ENCODE peak calls at places on chromosomes 16 and 17, in six cellular contexts. S, F, I, P, L and O are unnamed samples.

GRCh38 chr17:18043491-18043890 is 4.3 kb downstream of the GID4 start:
- DNase-seq in S (no peak), F (no peak), I (no peak), P (no peak), L (no peak), O (no peak)

GRCh38 chr17:57892146-57892819 is 42.4 kb upstream of the MRPS23 start:
- DNase-seq in S (peak; percentile 95), F (peak; percentile 82), I (no peak), P (peak; percentile 88), L (peak; percentile 56), O (peak; percentile 91)

GRCh38 chr17:81069084-81069645 is 34.2 kb downstream of the BAIAP2 start:
- DNase-seq in S (no peak), F (no peak), I (no peak), P (no peak), L (no peak), O (no peak)

GRCh38 chr17:75872434-75873351 is 5.7 kb downstream of the TRIM47 start:
- DNase-seq in S (peak; percentile 78), F (no peak), I (peak; percentile 86), P (no peak), L (peak; percentile 41), O (no peak)

GRCh38 chr17:75010683-75011406 is 1.6 kb upstream of the MRPL58 start:
- DNase-seq in S (peak; percentile 61), F (no peak), I (peak; percentile 79), P (peak; percentile 16), L (no peak), O (no peak)

GRCh38 chr16:27531186-27531585 is 18.5 kb downstream of the GTF3C1 start:
- DNase-seq in S (no peak), F (no peak), I (no peak), P (no peak), L (no peak), O (no peak)

GRCh38 chr16:31708348-31708747 is 165.3 kb upstream of the ZNF267 start:
- DNase-seq in S (no peak), F (no peak), I (no peak), P (no peak), L (no peak), O (no peak)

GRCh38 chr17:3860939-3861338 is 14.9 kb upstream of the NCBP3 start:
- DNase-seq in S (no peak), F (no peak), I (no peak), P (no peak), L (no peak), O (no peak)

GRCh38 chr16:75011634-75012307 is 12.9 kb downstream of the ZNRF1 start:
- DNase-seq in S (no peak), F (peak; percentile 92), I (peak; percentile 97), P (peak; percentile 60), L (no peak), O (no peak)

GRCh38 chr16:88971371-88972097 is 5.5 kb downstream of the CBFA2T3 start:
- DNase-seq in S (no peak), F (peak; percentile 96), I (no peak), P (peak; percentile 84), L (no peak), O (no peak)

GRCh38 chr17:77498056-77498785 is 357.5 kb downstream of the SEC14L1 start:
- DNase-seq in S (no peak), F (no peak), I (no peak), P (no peak), L (no peak), O (no peak)

GRCh38 chr17:74748529-74749261 is at the start of gene NHERF1:
- DNase-seq in S (peak; percentile 98), F (peak; percentile 95), I (peak; percentile 93), P (peak; percentile 99), L (peak; percentile 83), O (peak; percentile 94)

GRCh38 chr16:4309833-4310266 is 6.0 kb upstream of the GLIS2 start:
- DNase-seq in S (peak; percentile 77), F (peak; percentile 81), I (no peak), P (no peak), L (peak; percentile 39), O (peak; percentile 70)

GRCh38 chr16:85390511-85391174 is 222.5 kb upstream of the GSE1 start:
- DNase-seq in S (peak; percentile 84), F (no peak), I (peak; percentile 89), P (no peak), L (no peak), O (no peak)

GRCh38 chr16:73071131-73071940 is 23.4 kb upstream of the ZFHX3 start:
- DNase-seq in S (peak; percentile 73), F (no peak), I (no peak), P (no peak), L (no peak), O (peak; percentile 30)

GRCh38 chr16:2237076-2237551 is 870 bp downstream of the DNASE1L2 start:
- DNase-seq in S (no peak), F (no peak), I (no peak), P (no peak), L (no peak), O (no peak)

GRCh38 chr17:63972796-63973195 is at the start of gene SCN4A:
- DNase-seq in S (no peak), F (no peak), I (no peak), P (no peak), L (no peak), O (no peak)

GRCh38 chr16:15032547-15033308 is 23.1 kb downstream of the NTAN1 start:
- DNase-seq in S (no peak), F (no peak), I (no peak), P (no peak), L (no peak), O (no peak)

GRCh38 chr16:77788196-77789084 is at the start of gene VAT1L:
- DNase-seq in S (peak; percentile 35), F (peak; percentile 16), I (peak; percentile 51), P (peak; percentile 52), L (no peak), O (no peak)

GRCh38 chr17:69175812-69176517 is 34.3 kb upstream of the ABCA6 start:
- DNase-seq in S (no peak), F (no peak), I (peak; percentile 87), P (no peak), L (no peak), O (no peak)

GRCh38 chr17:42740699-42741098 is 4.1 kb downstream of the EZH1 start:
- DNase-seq in S (no peak), F (no peak), I (no peak), P (no peak), L (no peak), O (no peak)

GRCh38 chr16:87143661-87144121 is 173.5 kb downstream of the C16orf95 start:
- DNase-seq in S (no peak), F (no peak), I (no peak), P (no peak), L (no peak), O (no peak)

GRCh38 chr17:17021194-17021863 is 20.9 kb upstream of the MPRIP start:
- DNase-seq in S (peak; percentile 51), F (no peak), I (no peak), P (no peak), L (no peak), O (no peak)

GRCh38 chr17:11506635-11507034 is 91.6 kb upstream of the DNAH9 start:
- DNase-seq in S (no peak), F (peak; percentile 3), I (no peak), P (no peak), L (no peak), O (peak; percentile 56)

GRCh38 chr16:81005644-81006471 is 827 bp downstream of the CMC2 start:
- DNase-seq in S (peak; percentile 33), F (no peak), I (peak; percentile 15), P (no peak), L (no peak), O (peak; percentile 12)

GRCh38 chr16:28473714-28474265 is 1.7 kb upstream of the NPIPB7 start:
- DNase-seq in S (no peak), F (peak; percentile 57), I (no peak), P (peak; percentile 39), L (no peak), O (no peak)

GRCh38 chr16:21235199-21235585 is 1.7 kb downstream of the ANKS4B start:
- DNase-seq in S (no peak), F (no peak), I (no peak), P (no peak), L (no peak), O (no peak)

GRCh38 chr16:86041807-86042206 is 142.8 kb downstream of the IRF8 start:
- DNase-seq in S (no peak), F (no peak), I (no peak), P (no peak), L (no peak), O (no peak)

GRCh38 chr17:57669671-57670529 is 75.2 kb downstream of the CCDC182 start:
- DNase-seq in S (no peak), F (no peak), I (no peak), P (peak; percentile 8), L (no peak), O (no peak)

GRCh38 chr16:57795431-57795878 is 6.8 kb downstream of the KIFC3 start:
- DNase-seq in S (no peak), F (peak; percentile 70), I (peak; percentile 71), P (peak; percentile 79), L (no peak), O (no peak)
- TF ChIP-seq CTCF in S (no peak), F (peak; percentile 46), I (peak; percentile 37), P (peak; percentile 57), L (no peak), O (peak; percentile 51)

GRCh38 chr17:45666046-45666600 is 118.0 kb upstream of the CRHR1 start:
- DNase-seq in S (no peak), F (no peak), I (no peak), P (no peak), L (no peak), O (no peak)
- TF ChIP-seq CTCF in S (no peak), F (no peak), I (no peak), P (no peak), L (no peak), O (no peak)

GRCh38 chr17:5809580-5810188 is 225.4 kb upstream of the NLRP1 start:
- DNase-seq in S (no peak), F (no peak), I (no peak), P (no peak), L (no peak), O (no peak)
- TF ChIP-seq CTCF in S (no peak), F (no peak), I (no peak), P (no peak), L (no peak), O (no peak)

DNA sequence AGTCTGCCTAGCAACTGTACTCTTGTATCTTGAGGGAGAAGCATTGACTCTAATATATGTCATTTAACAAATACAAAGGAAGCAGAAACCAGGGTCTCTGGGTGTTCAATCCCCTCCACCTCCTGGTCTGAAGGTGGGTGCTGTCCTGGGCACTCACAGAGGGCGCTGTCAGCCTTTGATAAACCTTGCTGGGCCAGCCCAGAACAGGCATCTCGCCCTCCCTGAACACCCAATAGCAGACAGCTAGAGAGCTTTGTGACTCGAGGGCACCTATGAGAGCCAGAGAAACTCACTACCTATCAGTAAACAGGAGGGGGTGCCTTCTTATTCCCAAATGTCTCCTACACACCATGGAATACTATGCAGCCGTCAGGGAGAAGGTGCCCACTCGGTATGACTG is 6.4 kb upstream of the PIPOX start:
- DNase-seq in S (no peak), F (no peak), I (no peak), P (no peak), L (no peak), O (no peak)
- TF ChIP-seq CTCF in S (no peak), F (no peak), I (no peak), P (no peak), L (no peak), O (no peak)

GRCh38 chr16:51151951-51152663 is 1.0 kb upstream of the SALL1 start:
- DNase-seq in S (peak; percentile 63), F (no peak), I (no peak), P (no peak), L (no peak), O (peak; percentile 71)
- TF ChIP-seq CTCF in S (no peak), F (no peak), I (no peak), P (no peak), L (no peak), O (peak; percentile 22)